ENCODE peak calls at places on chromosome 10, in ten cellular contexts. O is HCT116, Z is WTC11, Q is esophagus squamous epithelium, E is brain microvascular endothelial cell, A is A673, T is BJ, X is neural progenitor cell, S is endothelial cell, U is psoas muscle. F is an unnamed sample.
A peak's percentile ranks its signal among the peaks of the same experiment; 100 is the strongest.

GRCh38 chr10:91227576-91227975 is 7.1 kb downstream of the PCGF5 start:
- DNase-seq in A (no peak), Q (no peak), T (no peak), O (no peak), U (no peak), E (no peak), Z (no peak), S (no peak), X (no peak), F (no peak)

GRCh38 chr10:79260803-79261740 is 86.2 kb upstream of the PPIF start:
- DNase-seq in O (no peak), U (no peak), A (no peak), E (no peak), S (no peak), T (no peak), X (peak; percentile 64), Z (peak; percentile 38), Q (no peak), F (no peak)

GRCh38 chr10:90621577-90621976 is 236.3 kb downstream of the HTR7 start:
- DNase-seq in Z (peak; percentile 59), Q (no peak), O (no peak), S (peak; percentile 48), U (no peak), E (peak; percentile 17), X (peak; percentile 61), A (peak; percentile 1), T (no peak), F (peak; percentile 54)

GRCh38 chr10:92913973-92914372 is 65.7 kb downstream of the EXOC6 start:
- DNase-seq in Z (peak; percentile 43), A (no peak), Q (no peak), O (no peak), S (no peak), U (no peak), X (peak; percentile 86), E (no peak), T (no peak), F (no peak)

GRCh38 chr10:90373911-90374310 is 483.9 kb downstream of the HTR7 start:
- DNase-seq in Z (no peak), E (no peak), S (no peak), O (no peak), T (no peak), Q (no peak), U (no peak), A (no peak), X (no peak), F (no peak)

GRCh38 chr10:49115796-49116508 is 630 bp upstream of the VSTM4 start:
- DNase-seq in E (no peak), O (no peak), Z (no peak), U (no peak), X (no peak), A (no peak), S (no peak), Q (no peak), T (no peak), F (no peak)

GRCh38 chr10:74320717-74321116 is 169.7 kb downstream of the ADK start:
- DNase-seq in A (no peak), U (no peak), O (no peak), X (no peak), E (no peak), Q (no peak), S (no peak), T (no peak), Z (no peak), F (no peak)

GRCh38 chr10:4691301-4691700 is 134.7 kb upstream of the AKR1E2 start:
- DNase-seq in E (no peak), A (no peak), Q (no peak), S (no peak), U (no peak), Z (no peak), X (no peak), O (no peak), T (no peak), F (no peak)

GRCh38 chr10:34150103-34150502 is 665.0 kb downstream of the PARD3 start:
- DNase-seq in Q (no peak), T (no peak), S (no peak), E (no peak), A (no peak), Z (no peak), U (no peak), X (no peak), O (no peak), F (no peak)

GRCh38 chr10:98659951-98660350 is 213.2 kb upstream of the HPS1 start:
- DNase-seq in O (no peak), U (no peak), A (no peak), Z (no peak), E (no peak), T (no peak), Q (no peak), X (no peak), S (no peak), F (no peak)

GRCh38 chr10:110651044-110651958 is 7.2 kb downstream of the RBM20 start:
- DNase-seq in Q (no peak), X (no peak), O (no peak), U (peak; percentile 47), Z (no peak), A (no peak), S (no peak), E (peak; percentile 92), T (peak; percentile 85), F (no peak)

GRCh38 chr10:82813856-82814255 is 938.9 kb downstream of the NRG3 start:
- DNase-seq in A (no peak), U (no peak), S (no peak), O (no peak), T (no peak), Q (no peak), Z (no peak), X (no peak), E (no peak), F (peak; percentile 43)

GRCh38 chr10:22897371-22897770 is 30.5 kb upstream of the ARMC3 start:
- DNase-seq in U (no peak), X (no peak), A (no peak), T (no peak), O (no peak), Q (no peak), Z (no peak), E (no peak), S (no peak), F (no peak)

GRCh38 chr10:22899307-22899706 is 28.5 kb upstream of the ARMC3 start:
- DNase-seq in T (no peak), A (no peak), E (no peak), S (no peak), U (no peak), Q (no peak), Z (no peak), O (no peak), X (no peak), F (no peak)

GRCh38 chr10:22903694-22904093 is 24.2 kb upstream of the ARMC3 start:
- DNase-seq in Q (no peak), U (no peak), Z (no peak), T (no peak), A (no peak), O (no peak), S (no peak), E (no peak), X (no peak), F (no peak)

GRCh38 chr10:22899775-22900174 is 28.1 kb upstream of the ARMC3 start:
- DNase-seq in T (no peak), E (no peak), X (no peak), Z (no peak), S (no peak), U (no peak), Q (no peak), O (no peak), A (no peak), F (no peak)

GRCh38 chr10:22900841-22901601 is 26.8 kb upstream of the ARMC3 start:
- DNase-seq in O (no peak), T (no peak), Q (no peak), S (no peak), X (no peak), A (no peak), E (no peak), U (peak; percentile 24), Z (no peak), F (no peak)
- TF ChIP-seq CTCF in O (no peak), T (no peak), Q (no peak), S (no peak), X (no peak), A (no peak), E (no peak), U (no peak), Z (no peak), F (no peak)

DNA sequence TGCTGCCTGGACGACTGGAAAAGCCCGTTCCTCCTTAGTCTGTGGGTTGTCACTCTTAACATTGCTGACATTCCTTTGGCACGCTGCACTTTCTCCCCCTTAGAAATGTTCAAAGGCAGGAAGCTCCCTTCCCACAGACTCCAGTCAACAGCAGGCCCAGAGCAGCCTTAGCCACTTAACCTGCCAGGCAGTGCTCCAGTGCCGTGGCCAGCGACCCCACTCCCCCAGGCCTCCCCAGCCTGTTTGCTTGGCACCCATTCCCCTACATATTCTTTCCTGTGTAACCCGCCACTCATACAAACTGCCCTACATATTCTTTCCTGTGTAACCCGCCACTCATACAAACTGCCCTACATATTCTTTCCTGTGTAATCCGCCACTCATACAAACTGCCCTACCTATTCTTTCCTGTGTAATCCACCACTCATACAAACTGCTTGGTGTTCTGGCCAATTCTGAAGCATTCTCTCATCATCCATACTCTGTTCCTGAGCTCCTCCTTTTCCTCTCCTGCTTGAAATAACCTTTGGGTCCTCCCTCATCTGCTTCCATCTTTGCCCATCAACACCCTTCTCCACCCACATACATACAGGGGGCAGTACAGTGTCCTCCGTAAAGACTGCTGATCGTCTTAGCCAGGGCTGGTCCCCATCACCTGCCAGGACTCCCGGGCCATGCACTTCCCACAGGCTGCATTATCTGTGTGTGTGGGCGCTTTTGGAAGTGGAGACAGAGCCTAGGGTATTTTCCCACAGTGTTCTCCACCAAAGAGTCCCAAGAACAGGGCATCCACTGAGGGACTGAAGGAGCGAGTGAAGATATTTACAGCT is 57.3 kb downstream of the ADARB2 start:
- DNase-seq in Q (no peak), E (no peak), U (no peak), T (no peak), Z (no peak), A (no peak), O (no peak), X (peak; percentile 28), S (no peak), F (no peak)
- TF ChIP-seq CTCF in Q (no peak), E (no peak), U (no peak), T (no peak), Z (no peak), A (no peak), O (no peak), X (no peak), S (no peak), F (no peak)

DNA sequence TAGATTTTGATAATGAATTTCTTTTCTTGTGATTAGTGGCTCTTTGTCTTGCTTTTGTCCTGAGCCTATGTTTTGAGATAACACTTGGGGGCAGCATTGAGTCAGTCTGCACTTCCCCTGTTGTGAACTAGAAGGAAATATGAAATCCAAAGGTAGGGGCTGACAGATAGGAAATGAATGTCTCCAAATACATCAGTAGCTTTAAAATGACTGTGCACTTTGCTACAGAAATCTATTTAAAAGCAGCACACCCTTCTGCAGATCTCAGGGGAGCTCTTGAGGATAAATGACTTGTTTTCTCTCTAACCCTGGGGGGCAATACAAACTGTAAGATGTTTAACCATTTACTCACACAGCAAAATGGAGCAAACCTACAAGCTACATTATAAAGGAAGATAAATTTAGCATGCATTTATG is 176.0 kb upstream of the MYO3A start:
- DNase-seq in S (peak; percentile 46), X (peak; percentile 59), E (peak; percentile 40), T (no peak), Z (peak; percentile 45), A (peak; percentile 83), Q (no peak), U (no peak), O (peak; percentile 26), F (peak; percentile 52)
- TF ChIP-seq CTCF in S (peak; percentile 60), X (peak; percentile 94), E (no peak), T (no peak), Z (peak; percentile 61), A (peak; percentile 88), Q (no peak), U (peak; percentile 26), O (peak; percentile 76), F (peak; percentile 59)

GRCh38 chr10:67549390-67549789 is 146.6 kb downstream of the CTNNA3 start:
- DNase-seq in U (no peak), A (peak; percentile 11), E (peak; percentile 76), T (no peak), S (no peak), Z (no peak), O (no peak), X (no peak), Q (no peak), F (no peak)
- TF ChIP-seq CTCF in U (no peak), A (no peak), E (no peak), T (no peak), S (no peak), Z (no peak), O (no peak), X (no peak), Q (no peak), F (no peak)

F was measured in MCF 10A.